ENCODE peak calls at places on chromosomes 16 and 17, in five cellular contexts. O is neural progenitor cell, E is astrocyte, Q is fibroblast of lung, F is PC-3. I is an unnamed sample.

GRCh38 chr17:36602924-36603384 is 1.6 kb downstream of the MRM1 start:
- DNase-seq in O (peak; percentile 84), E (peak; percentile 42), Q (peak; percentile 73), F (peak; percentile 72), I (no peak)

GRCh38 chr17:75341784-75342183 is 52.6 kb upstream of the SLC25A19 start:
- DNase-seq in O (no peak), E (no peak), Q (no peak), F (no peak), I (no peak)

GRCh38 chr16:7004266-7004665 is 328.4 kb upstream of the RBFOX1 start:
- DNase-seq in O (no peak), E (no peak), Q (no peak), F (no peak), I (no peak)

GRCh38 chr16:57324649-57325223 is 33.8 kb upstream of the CCL22 start:
- DNase-seq in O (no peak), E (no peak), Q (no peak), F (no peak), I (no peak)

GRCh38 chr16:78478267-78478821 is 378.9 kb downstream of the WWOX start:
- DNase-seq in O (peak; percentile 30), E (no peak), Q (no peak), F (no peak), I (no peak)

GRCh38 chr16:14611660-14612059 is 18.4 kb downstream of the PARN start:
- DNase-seq in O (no peak), E (no peak), Q (no peak), F (no peak), I (no peak)

GRCh38 chr17:27367121-27367981 is 73.4 kb downstream of the WSB1 start:
- DNase-seq in O (no peak), E (no peak), Q (no peak), F (no peak), I (no peak)

GRCh38 chr17:4163951-4164350 is 21.0 kb downstream of the CYB5D2 start:
- DNase-seq in O (no peak), E (no peak), Q (peak; percentile 75), F (no peak), I (no peak)

GRCh38 chr17:1561420-1562177 is 993 bp downstream of the PITPNA start:
- DNase-seq in O (peak; percentile 67), E (no peak), Q (peak; percentile 10), F (peak; percentile 6), I (no peak)

GRCh38 chr17:33981713-33982601 is 273.1 kb upstream of the CCL2 start:
- DNase-seq in O (no peak), E (no peak), Q (no peak), F (no peak), I (no peak)

GRCh38 chr16:591892-592517 is 2.1 kb downstream of the RAB40C start:
- DNase-seq in O (no peak), E (no peak), Q (no peak), F (no peak), I (no peak)

GRCh38 chr17:35713069-35713728 is 18.2 kb upstream of the RASL10B start:
- DNase-seq in O (no peak), E (peak; percentile 99), Q (peak; percentile 80), F (no peak), I (no peak)

GRCh38 chr17:19380551-19381284 is 2.4 kb downstream of the MAPK7 start:
- DNase-seq in O (no peak), E (no peak), Q (no peak), F (no peak), I (no peak)

DNA sequence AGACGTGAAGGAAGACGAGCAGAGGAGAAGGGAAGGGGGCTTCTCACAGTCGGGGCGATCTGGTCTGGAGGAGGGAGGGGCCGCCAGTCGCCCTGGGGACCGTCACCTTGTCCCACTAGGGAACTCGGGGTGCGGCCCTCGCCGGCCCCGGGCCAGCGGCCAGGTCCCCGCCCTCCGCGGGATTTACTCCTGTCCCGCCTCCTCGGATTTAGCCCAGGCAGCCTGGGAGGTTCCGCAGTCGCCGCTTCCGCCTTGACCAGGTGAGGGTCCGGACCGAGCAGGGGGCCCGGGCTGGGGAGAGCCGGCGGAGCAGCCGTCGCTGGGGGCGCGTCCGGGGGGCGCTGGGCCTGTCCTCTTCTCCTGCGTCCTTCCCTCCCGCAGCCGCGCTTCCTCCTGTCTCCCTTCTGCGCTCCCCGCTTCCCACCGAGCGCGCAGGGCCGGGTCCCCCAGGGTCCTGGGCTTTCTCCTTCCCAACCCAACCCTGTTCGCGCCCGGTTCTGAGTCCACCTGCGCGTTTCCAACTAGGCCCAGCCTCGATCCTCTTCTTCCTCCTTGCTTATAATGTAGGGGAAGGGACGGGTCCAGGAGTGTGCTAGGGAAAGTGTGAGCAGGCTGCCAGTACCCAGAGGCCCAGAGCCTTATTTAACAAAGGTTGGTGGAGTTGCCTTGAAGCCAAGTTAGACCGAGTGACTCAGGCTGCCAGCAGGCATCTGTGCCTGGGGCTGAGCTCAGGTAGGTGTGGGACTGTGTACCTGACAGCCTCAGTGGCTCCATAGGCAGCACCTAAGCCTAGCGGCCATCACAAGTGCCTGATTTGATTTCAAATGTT is at the start of gene TNK1:
- DNase-seq in O (peak; percentile 72), E (no peak), Q (no peak), F (peak; percentile 49), I (no peak)
- TF ChIP-seq EZH2 in O (peak; percentile 49), E (peak; percentile 71), Q (peak; percentile 82), F (no peak), I (no peak)

GRCh38 chr17:16283705-16284104 is 66.7 kb downstream of the PIGL start:
- DNase-seq in O (no peak), E (peak; percentile 84), Q (peak; percentile 77), F (peak; percentile 45), I (no peak)

GRCh38 chr17:16286947-16287562 is 66.2 kb downstream of the CENPV start:
- DNase-seq in O (no peak), E (no peak), Q (no peak), F (no peak), I (no peak)

GRCh38 chr17:16285646-16286008 is 67.6 kb downstream of the CENPV start:
- DNase-seq in O (no peak), E (no peak), Q (no peak), F (no peak), I (no peak)

GRCh38 chr17:16287563-16288027 is 65.7 kb downstream of the CENPV start:
- DNase-seq in O (no peak), E (peak; percentile 89), Q (peak; percentile 79), F (peak; percentile 55), I (no peak)

GRCh38 chr17:16286009-16286946 is 67.0 kb downstream of the CENPV start:
- DNase-seq in O (peak; percentile 68), E (peak; percentile 99), Q (peak; percentile 99), F (peak; percentile 99), I (no peak)
- H3K9ac ChIP-seq in O (no peak overlapping the region), E (peak overlapping the region; percentile 76), Q (peak overlapping the region; percentile 60), F (peak overlapping the region; percentile 76), I (no peak overlapping the region)

DNA sequence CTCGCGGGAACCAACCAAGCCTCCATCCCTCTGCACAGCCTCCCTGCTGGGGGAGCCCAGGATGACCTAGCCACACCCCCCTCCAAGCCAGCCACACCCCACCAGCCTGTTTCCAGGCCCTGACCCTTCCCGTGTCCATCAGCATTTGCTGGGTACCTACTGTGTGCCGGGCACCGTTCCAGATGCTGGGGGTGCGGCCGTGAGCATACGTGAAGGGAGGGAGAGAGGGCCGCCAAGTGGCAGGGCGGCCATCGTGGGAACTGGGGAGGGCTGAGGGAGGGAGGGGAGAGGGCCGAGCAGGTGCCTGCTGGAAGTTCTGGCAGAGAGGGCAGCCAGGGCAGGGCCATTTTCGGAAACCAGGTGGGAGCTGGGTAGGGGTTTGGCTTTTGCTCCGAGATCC is 23.1 kb downstream of the ZFPM1 start:
- DNase-seq in O (no peak), E (no peak), Q (no peak), F (no peak), I (no peak)
- H4K20me1 ChIP-seq in O (no peaks in the 10 kb centered on the region), E (peaks cover 80% of the 10 kb centered on the region), Q (no peaks in the 10 kb centered on the region), F (no peaks in the 10 kb centered on the region), I (no peaks in the 10 kb centered on the region)

DNA sequence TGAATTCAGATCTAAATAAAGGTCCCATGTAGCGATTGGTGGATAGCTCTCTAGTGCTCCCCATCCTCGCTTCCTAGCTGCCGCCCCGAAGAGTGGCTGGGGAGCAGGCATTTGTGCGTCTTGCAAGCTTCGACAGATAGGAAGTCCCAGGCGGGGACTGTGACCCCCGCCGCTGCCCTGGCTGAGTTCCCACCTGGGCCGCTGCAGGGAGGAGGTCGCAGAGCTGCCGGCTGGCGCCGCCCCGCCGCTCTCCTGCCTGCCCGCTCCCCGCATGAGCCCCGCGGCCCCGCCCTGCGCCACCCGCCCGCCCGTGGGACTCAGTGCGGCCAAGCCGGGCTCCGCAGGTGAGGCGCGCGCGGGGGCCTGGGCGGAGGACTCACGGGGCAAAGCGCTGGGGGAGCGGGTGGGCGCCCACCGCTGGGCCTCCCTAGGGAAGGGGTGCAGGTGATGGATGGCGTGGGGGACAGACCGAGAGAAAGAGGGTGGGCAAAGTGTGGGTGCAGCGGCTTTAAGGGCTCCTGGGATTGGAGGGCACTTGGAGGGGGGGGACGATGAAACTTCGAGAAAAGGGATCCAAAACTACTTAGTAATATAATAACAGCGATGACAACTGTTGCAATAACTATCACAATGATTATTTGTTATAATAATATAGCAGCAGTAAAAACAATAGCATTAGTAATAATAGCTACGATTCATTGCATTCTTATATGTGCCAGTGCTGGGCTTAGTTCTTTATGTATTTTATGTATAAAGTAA is at the start of gene OTOA:
- DNase-seq in O (peak; percentile 46), E (no peak), Q (no peak), F (no peak), I (no peak)
- TF ChIP-seq EZH2 in O (no peak), E (peak; percentile 65), Q (no peak), F (no peak), I (no peak)

GRCh38 chr17:63950940-63951907 is 19.1 kb upstream of the CD79B start:
- DNase-seq in O (no peak), E (no peak), Q (no peak), F (peak; percentile 82), I (no peak)
- H3K9ac ChIP-seq in O (no peak overlapping the region), E (no peak overlapping the region), Q (no peak overlapping the region), F (no peak overlapping the region), I (no peak overlapping the region)

I was measured in keratinocyte.